ENCODE peak calls at places on chromosomes 7 and 10, in five cellular contexts. S, Z, J, A and W are unnamed samples.

GRCh38 chr7:108613147-108613948 is 43.7 kb downstream of the DNAJB9 start:
- DNase-seq in S (no peak), Z (peak; percentile 76), J (peak; percentile 26), A (no peak), W (no peak)

GRCh38 chr7:157551325-157552070 is 214.7 kb downstream of the DNAJB6 start:
- DNase-seq in S (no peak), Z (no peak), J (no peak), A (no peak), W (no peak)

GRCh38 chr7:74032191-74032490 is 4.2 kb downstream of the ELN start:
- DNase-seq in S (no peak), Z (peak; percentile 74), J (peak; percentile 41), A (peak; percentile 20), W (peak; percentile 64)

GRCh38 chr10:60521974-60522405 is 132.3 kb upstream of the ANK3 start:
- DNase-seq in S (no peak), Z (peak; percentile 72), J (no peak), A (peak; percentile 84), W (no peak)

GRCh38 chr7:73707045-73707631 is 12.3 kb downstream of the STX1A start:
- DNase-seq in S (no peak), Z (no peak), J (no peak), A (no peak), W (peak; percentile 73)

GRCh38 chr7:73573791-73574190 is 4.6 kb downstream of the TBL2 start:
- DNase-seq in S (no peak), Z (no peak), J (no peak), A (no peak), W (no peak)

GRCh38 chr7:133478591-133479135 is 225.8 kb downstream of the EXOC4 start:
- DNase-seq in S (no peak), Z (no peak), J (no peak), A (no peak), W (no peak)

GRCh38 chr10:120455004-120455403 is 2.0 kb upstream of the PLPP4 start:
- DNase-seq in S (no peak), Z (no peak), J (no peak), A (no peak), W (no peak)

GRCh38 chr7:66921396-66921917 is 432 bp downstream of the TMEM248 start:
- DNase-seq in S (peak; percentile 80), Z (peak; percentile 78), J (peak; percentile 48), A (no peak), W (peak; percentile 18)

GRCh38 chr10:34698979-34699378 is 116.1 kb downstream of the PARD3 start:
- DNase-seq in S (no peak), Z (peak; percentile 75), J (peak; percentile 81), A (no peak), W (no peak)

GRCh38 chr7:140478361-140479061 is 794 bp downstream of the MKRN1 start:
- DNase-seq in S (peak; percentile 54), Z (peak; percentile 75), J (peak; percentile 37), A (no peak), W (peak; percentile 12)

GRCh38 chr10:102776779-102777417 is 33.1 kb downstream of the WBP1L start:
- DNase-seq in S (no peak), Z (peak; percentile 98), J (peak; percentile 97), A (peak; percentile 98), W (peak; percentile 93)

GRCh38 chr7:86773309-86773708 is 129.6 kb downstream of the GRM3 start:
- DNase-seq in S (no peak), Z (no peak), J (no peak), A (no peak), W (no peak)

GRCh38 chr7:39733881-39734571 is 110.7 kb downstream of the RALA start:
- DNase-seq in S (no peak), Z (peak; percentile 91), J (peak; percentile 61), A (peak; percentile 90), W (no peak)

GRCh38 chr10:61882621-61883375 is 18.7 kb upstream of the ARID5B start:
- DNase-seq in S (no peak), Z (peak; percentile 31), J (peak; percentile 34), A (no peak), W (no peak)

GRCh38 chr10:7337431-7338171 is 73.2 kb downstream of the SFMBT2 start:
- DNase-seq in S (no peak), Z (no peak), J (no peak), A (no peak), W (no peak)

GRCh38 chr7:37901236-37901827 is 15.3 kb downstream of the SFRP4 start:
- DNase-seq in S (no peak), Z (peak; percentile 76), J (peak; percentile 13), A (no peak), W (no peak)

GRCh38 chr10:107544706-107545520 is 380.4 kb upstream of the SORCS1 start:
- DNase-seq in S (no peak), Z (no peak), J (no peak), A (no peak), W (no peak)

GRCh38 chr10:23886355-23886754 is 322.6 kb upstream of the KIAA1217 start:
- DNase-seq in S (no peak), Z (no peak), J (no peak), A (no peak), W (no peak)

GRCh38 chr10:88038268-88038667 is 174.8 kb downstream of the PTEN start:
- DNase-seq in S (no peak), Z (peak; percentile 83), J (no peak), A (no peak), W (no peak)

GRCh38 chr7:28296571-28297483 is 115.5 kb upstream of the CREB5 start:
- DNase-seq in S (no peak), Z (peak; percentile 69), J (no peak), A (no peak), W (no peak)

GRCh38 chr10:80196270-80196949 is 8.9 kb downstream of the ANXA11 start:
- DNase-seq in S (peak; percentile 90), Z (peak; percentile 31), J (peak; percentile 81), A (no peak), W (peak; percentile 61)